ENCODE peak calls at places on chromosomes 12 and 14, in seven cellular contexts. O is left colon, C is GM13976, T is foreskin fibroblast, K is sciatic nerve, I is GOT3, E is anterior cingulate cortex. Y is an unnamed sample.

GRCh38 chr12:46470039-46470627 is 97.6 kb upstream of the SLC38A2 start:
- DNase-seq in O (no peak), C (no peak), T (no peak), K (no peak), I (no peak), E (no peak), Y (no peak)

GRCh38 chr12:46908236-46908935 is 82.6 kb upstream of the SLC38A4 start:
- DNase-seq in O (no peak), C (no peak), T (peak; percentile 69), K (no peak), I (no peak), E (no peak), Y (no peak)

GRCh38 chr14:52786887-52787286 is 4.5 kb downstream of the GNPNAT1 start:
- DNase-seq in O (no peak), C (no peak), T (no peak), K (no peak), I (no peak), E (no peak), Y (no peak)

GRCh38 chr12:50524621-50525020 is 19.8 kb downstream of the DIP2B start:
- DNase-seq in O (no peak), C (no peak), T (no peak), K (no peak), I (no peak), E (no peak), Y (no peak)

GRCh38 chr12:89393551-89394121 is 41.3 kb upstream of the DUSP6 start:
- DNase-seq in O (no peak), C (no peak), T (no peak), K (no peak), I (no peak), E (no peak), Y (no peak)

GRCh38 chr12:51911788-51912711 is 4.7 kb downstream of the ACVRL1 start:
- DNase-seq in O (no peak), C (no peak), T (peak; percentile 42), K (peak; percentile 58), I (no peak), E (no peak), Y (no peak)

GRCh38 chr14:38662781-38663180 is 406.9 kb upstream of the CLEC14A start:
- DNase-seq in O (no peak), C (no peak), T (no peak), K (no peak), I (no peak), E (no peak), Y (no peak)

GRCh38 chr12:59118356-59118755 is 198.1 kb upstream of the LRIG3 start:
- DNase-seq in O (no peak), C (no peak), T (no peak), K (no peak), I (no peak), E (no peak), Y (no peak)

GRCh38 chr14:49988080-49988990 is 95.5 kb downstream of the ARF6 start:
- DNase-seq in O (no peak), C (no peak), T (no peak), K (no peak), I (no peak), E (no peak), Y (no peak)

GRCh38 chr12:105617141-105617540 is 286.6 kb downstream of the C12orf75 start:
- DNase-seq in O (no peak), C (no peak), T (no peak), K (no peak), I (no peak), E (no peak), Y (no peak)

GRCh38 chr12:89801284-89801683 is 92.6 kb upstream of the ATP2B1 start:
- DNase-seq in O (no peak), C (no peak), T (no peak), K (no peak), I (no peak), E (no peak), Y (no peak)

GRCh38 chr14:101322223-101322622 is 239.1 kb upstream of the DIO3 start:
- DNase-seq in O (no peak), C (no peak), T (no peak), K (no peak), I (no peak), E (no peak), Y (no peak)

GRCh38 chr14:101839236-101839635 is 77.7 kb downstream of the PPP2R5C start:
- DNase-seq in O (no peak), C (no peak), T (no peak), K (no peak), I (no peak), E (no peak), Y (no peak)

GRCh38 chr12:90905691-90906370 is 49.1 kb downstream of the CCER1 start:
- DNase-seq in O (no peak), C (no peak), T (peak; percentile 42), K (no peak), I (no peak), E (no peak), Y (no peak)

GRCh38 chr12:13386269-13387039 is 189.9 kb downstream of the EMP1 start:
- DNase-seq in O (no peak), C (no peak), T (no peak), K (no peak), I (no peak), E (no peak), Y (no peak)

GRCh38 chr12:114984641-114985041 is 300.7 kb upstream of the TBX3 start:
- DNase-seq in O (no peak), C (no peak), T (peak; percentile 61), K (no peak), I (no peak), E (no peak), Y (no peak)

GRCh38 chr12:88578274-88578673 is 2.0 kb downstream of the KITLG start:
- DNase-seq in O (no peak), C (no peak), T (peak; percentile 55), K (no peak), I (no peak), E (no peak), Y (no peak)

GRCh38 chr12:104381721-104382480 is 74.8 kb upstream of the CHST11 start:
- DNase-seq in O (peak; percentile 63), C (peak; percentile 80), T (peak; percentile 89), K (peak; percentile 88), I (no peak), E (peak; percentile 55), Y (peak; percentile 66)

GRCh38 chr14:51711505-51711904 is 59.8 kb downstream of the FRMD6 start:
- DNase-seq in O (no peak), C (no peak), T (no peak), K (no peak), I (no peak), E (no peak), Y (no peak)

GRCh38 chr12:111437816-111438454 is 32.2 kb downstream of the SH2B3 start:
- DNase-seq in O (peak; percentile 60), C (no peak), T (peak; percentile 93), K (no peak), I (no peak), E (no peak), Y (no peak)

GRCh38 chr12:53719649-53720048 is 7.6 kb downstream of the CALCOCO1 start:
- DNase-seq in O (no peak), C (no peak), T (no peak), K (no peak), I (no peak), E (no peak), Y (no peak)

GRCh38 chr14:24851837-24852236 is 198.1 kb downstream of the STXBP6 start:
- DNase-seq in O (no peak), C (no peak), T (peak; percentile 63), K (no peak), I (no peak), E (no peak), Y (no peak)

GRCh38 chr14:80164991-80165390 is 46.3 kb downstream of the DIO2 start:
- DNase-seq in O (no peak), C (no peak), T (peak; percentile 80), K (no peak), I (no peak), E (no peak), Y (no peak)

GRCh38 chr12:90995041-90995440 is 9.7 kb downstream of the EPYC start:
- DNase-seq in O (no peak), C (no peak), T (no peak), K (no peak), I (no peak), E (no peak), Y (no peak)

GRCh38 chr14:75096959-75097358 is 27.5 kb downstream of the ZC2HC1C start:
- DNase-seq in O (no peak), C (no peak), T (no peak), K (no peak), I (no peak), E (no peak), Y (no peak)

Y was measured in hippocampal formation.